ENCODE peak calls at places on chromosomes 1 and 21, in eight cellular contexts. Q is A549, F is ovary, U is tibial nerve, L is transverse colon, J is suprapubic skin, B is H1, W is SK-N-SH. Z is an unnamed sample. For H3K4me1, the result is how much of the 10 kb centered on the place peaks cover.

GRCh38 chr1:53122194-53122846 is 20.1 kb downstream of the SLC1A7 start:
- DNase-seq in B (no peak), Q (no peak), L (no peak), J (no peak), F (no peak), W (peak), U (no peak), Z (no peak)

GRCh38 chr1:3068400-3069361 is at the start of gene PRDM16:
- DNase-seq in F (peak), L (no peak), U (no peak), W (no peak), J (no peak), B (peak), Q (peak), Z (no peak)

GRCh38 chr1:15214507-15214906 is 32.5 kb upstream of the FHAD1 start:
- DNase-seq in W (no peak), F (peak), U (peak), L (peak), J (no peak), B (no peak), Q (no peak), Z (no peak)

GRCh38 chr1:244280221-244280620 is 171.5 kb downstream of the ADSS2 start:
- DNase-seq in B (no peak), L (no peak), J (no peak), U (no peak), Q (no peak), F (no peak), W (no peak), Z (no peak)

GRCh38 chr1:247440001-247440620 is 17.8 kb downstream of the OR2B11 start:
- DNase-seq in W (no peak), F (no peak), L (no peak), J (no peak), Q (no peak), B (no peak), U (no peak), Z (no peak)

GRCh38 chr1:228142616-228143203 is 2.6 kb downstream of the GUK1 start:
- DNase-seq in W (no peak), J (no peak), Q (no peak), L (no peak), F (peak), U (peak), B (no peak), Z (no peak)

GRCh38 chr1:45864124-45864721 is 60.8 kb downstream of the MAST2 start:
- DNase-seq in F (no peak), L (no peak), B (no peak), J (no peak), U (no peak), W (no peak), Q (no peak), Z (no peak)

GRCh38 chr1:23555949-23556640 is 3.2 kb downstream of the ID3 start:
- DNase-seq in L (peak), U (no peak), F (peak), J (no peak), Q (no peak), B (peak), W (no peak), Z (no peak)

GRCh38 chr1:46153228-46153627 is 20.8 kb upstream of the PIK3R3 start:
- DNase-seq in F (no peak), W (no peak), B (no peak), Q (no peak), J (no peak), U (no peak), L (no peak), Z (no peak)

GRCh38 chr1:116377564-116378529 is 4.8 kb downstream of the ATP1A1 start:
- DNase-seq in L (peak), F (peak), B (no peak), U (peak), Q (no peak), J (no peak), W (peak), Z (no peak)

GRCh38 chr1:200022239-200022804 is 5.2 kb upstream of the NR5A2 start:
- DNase-seq in B (no peak), F (no peak), J (no peak), U (no peak), L (no peak), W (no peak), Q (peak), Z (peak)

GRCh38 chr1:28890435-28890834 is 23.9 kb upstream of the EPB41 start:
- DNase-seq in U (no peak), J (no peak), L (no peak), B (no peak), Q (no peak), W (no peak), F (no peak), Z (no peak)

GRCh38 chr1:196105901-196106300 is 502.3 kb downstream of the KCNT2 start:
- DNase-seq in B (no peak), U (no peak), J (no peak), L (no peak), W (no peak), Q (no peak), F (no peak), Z (no peak)

GRCh38 chr1:27382950-27383627 is at the start of gene CD164L2:
- DNase-seq in J (no peak), B (peak), L (peak), W (peak), Q (no peak), U (no peak), F (no peak), Z (no peak)

GRCh38 chr1:235532350-235532749 is 28.1 kb upstream of the B3GALNT2 start:
- DNase-seq in U (no peak), B (no peak), W (no peak), F (no peak), J (no peak), Q (no peak), L (no peak), Z (no peak)

GRCh38 chr1:229781453-229781852 is 155.4 kb downstream of the URB2 start:
- DNase-seq in U (no peak), F (no peak), J (no peak), Q (no peak), L (peak), W (no peak), B (no peak), Z (no peak)

GRCh38 chr21:43370888-43371570 is 55.9 kb downstream of the SIK1 start:
- DNase-seq in Q (no peak), F (no peak), B (no peak), W (no peak), J (no peak), U (no peak), L (no peak), Z (no peak)

GRCh38 chr1:213066363-213066762 is 15.3 kb downstream of the RPS6KC1 start:
- DNase-seq in W (no peak), J (no peak), Q (no peak), L (no peak), U (no peak), F (no peak), B (no peak), Z (no peak)

GRCh38 chr1:181149326-181150000 is 61.0 kb downstream of the IER5 start:
- DNase-seq in F (no peak), L (peak), Q (no peak), U (no peak), B (no peak), J (peak), W (no peak), Z (no peak)

GRCh38 chr21:45556645-45557601 is 14.7 kb upstream of the SLC19A1 start:
- DNase-seq in J (peak), U (no peak), W (peak), Q (no peak), F (peak), B (no peak), L (no peak), Z (no peak)

GRCh38 chr21:45555251-45555556 is 13.0 kb upstream of the SLC19A1 start:
- DNase-seq in Q (no peak), J (no peak), B (no peak), F (peak), W (peak), U (no peak), L (no peak), Z (no peak)

GRCh38 chr21:45557611-45558043 is 15.4 kb upstream of the SLC19A1 start:
- DNase-seq in L (no peak), J (peak), B (no peak), W (no peak), U (no peak), Q (no peak), F (no peak), Z (no peak)

GRCh38 chr21:45555557-45556301 is 13.5 kb upstream of the SLC19A1 start:
- DNase-seq in U (peak), Q (peak), L (peak), B (peak), F (peak), J (peak), W (peak), Z (no peak)

GRCh38 chr21:45556302-45556644 is 14.0 kb upstream of the SLC19A1 start:
- DNase-seq in B (peak), L (no peak), Q (no peak), J (no peak), U (no peak), F (no peak), W (no peak), Z (no peak)
- H3K27ac ChIP-seq in B (no peak), L (peak), Q (no peak), J (no peak), U (peak), F (peak), W (peak), Z (peak)

DNA sequence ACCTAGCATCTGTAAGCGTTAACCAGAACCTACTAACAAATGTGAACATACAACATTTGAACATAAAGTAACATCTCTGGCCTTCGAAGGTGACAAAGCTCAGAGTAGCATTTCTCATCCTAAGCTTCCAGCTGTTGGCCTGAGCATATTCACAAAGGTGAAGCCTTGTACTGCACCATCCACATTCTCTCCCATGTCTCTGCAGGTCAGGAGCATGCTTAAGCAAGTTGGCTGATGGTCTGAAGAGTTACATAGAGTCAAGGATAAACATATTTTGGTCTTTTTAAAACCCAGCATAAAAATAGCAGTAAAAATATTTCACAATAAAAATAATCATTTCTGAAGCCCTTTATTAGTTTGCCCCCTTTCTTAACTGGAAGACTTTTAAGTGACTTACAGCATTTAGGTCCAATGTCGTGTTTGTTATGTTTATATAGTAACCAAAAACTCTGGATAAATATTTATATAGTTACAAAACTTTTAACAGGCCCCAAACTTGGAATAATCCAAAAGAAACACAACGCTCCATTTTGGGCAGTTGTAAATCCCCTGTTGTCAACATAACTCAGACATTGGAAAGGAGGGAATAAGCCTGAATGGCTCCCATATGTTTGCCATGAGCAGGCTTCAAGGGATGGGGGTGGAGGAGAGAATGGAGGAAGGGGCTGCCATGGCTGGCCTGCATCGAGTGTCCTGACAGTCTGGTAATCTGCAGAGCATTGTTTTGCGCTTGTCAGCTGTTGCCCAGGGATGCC is 42.8 kb upstream of the ENAH start:
- DNase-seq in L (no peak), W (peak), J (no peak), U (no peak), F (no peak), B (no peak), Q (no peak), Z (no peak)
- H3K4me1 ChIP-seq in L (under half), W (under half), J (half or more), U (under half), F (under half), B (under half), Q (half or more), Z (under half)

GRCh38 chr1:77319036-77319705 is 37.4 kb downstream of the AK5 start:
- DNase-seq in L (no peak), Q (no peak), F (no peak), J (no peak), B (no peak), U (no peak), W (no peak), Z (no peak)

GRCh38 chr1:77313491-77313890 is 31.7 kb downstream of the AK5 start:
- DNase-seq in F (no peak), W (peak), B (peak), U (no peak), L (no peak), Q (peak), J (no peak), Z (no peak)

GRCh38 chr1:77316966-77317365 is 35.1 kb downstream of the AK5 start:
- DNase-seq in J (no peak), F (no peak), W (no peak), L (no peak), U (no peak), Q (no peak), B (no peak), Z (no peak)

GRCh38 chr1:77316006-77316405 is 34.2 kb downstream of the AK5 start:
- DNase-seq in L (no peak), W (no peak), B (no peak), J (no peak), Q (no peak), F (no peak), U (no peak), Z (no peak)
- TF ChIP-seq EP300 in L (no peak), W (no peak), B (no peak), J (no peak), Q (no peak), F (no peak), U (no peak), Z (no peak)

DNA sequence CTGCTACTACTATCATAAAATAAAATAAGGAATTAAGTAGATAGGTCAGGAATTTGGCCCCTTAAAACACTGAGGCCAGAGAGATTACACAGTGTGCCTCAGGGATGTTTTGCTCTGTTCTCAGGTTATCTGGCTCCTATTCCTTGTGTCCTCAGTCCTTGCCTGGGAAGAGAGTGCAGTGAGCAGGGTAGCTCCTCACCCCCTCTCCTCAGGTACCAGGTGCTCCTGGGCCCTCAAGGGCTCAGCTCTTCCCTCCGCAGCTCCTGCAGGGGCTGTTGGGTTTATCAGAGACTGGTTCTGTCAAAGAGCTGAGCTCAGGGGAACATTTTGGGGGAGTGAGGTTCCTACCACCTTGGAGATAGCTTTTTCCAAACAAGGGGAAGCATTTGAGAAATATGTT is 20.1 kb upstream of the COQ8A start:
- DNase-seq in F (no peak), U (no peak), L (no peak), W (no peak), Q (no peak), B (no peak), J (no peak), Z (no peak)
- H3K27ac ChIP-seq in F (peak), U (no peak), L (no peak), W (no peak), Q (no peak), B (no peak), J (no peak), Z (no peak)

GRCh38 chr1:208524376-208524775 is 280.2 kb upstream of the PLXNA2 start:
- DNase-seq in L (no peak), J (no peak), U (no peak), B (peak), W (no peak), Q (no peak), F (no peak), Z (no peak)
- H3K4me1 ChIP-seq in L (under half), J (under half), U (under half), B (under half), W (under half), Q (under half), F (under half), Z (under half)

GRCh38 chr1:205275133-205275532 is 46.4 kb downstream of the NUAK2 start:
- DNase-seq in W (no peak), U (no peak), F (no peak), Q (no peak), J (no peak), B (no peak), L (peak), Z (no peak)
- TF ChIP-seq EP300 in W (no peak), U (no peak), F (no peak), Q (no peak), J (no peak), B (no peak), L (no peak), Z (no peak)

GRCh38 chr1:22385537-22385936 is 66.1 kb upstream of the ZBTB40 start:
- DNase-seq in Q (no peak), W (no peak), F (no peak), L (no peak), U (no peak), B (no peak), J (no peak), Z (no peak)

GRCh38 chr1:22383526-22384291 is 67.9 kb upstream of the ZBTB40 start:
- DNase-seq in Q (peak), J (no peak), W (no peak), L (no peak), B (no peak), U (no peak), F (no peak), Z (no peak)

GRCh38 chr1:22386774-22387173 is 64.9 kb upstream of the ZBTB40 start:
- DNase-seq in B (no peak), Q (no peak), J (no peak), F (no peak), W (no peak), L (no peak), U (no peak), Z (no peak)

GRCh38 chr1:22387888-22388564 is 63.6 kb upstream of the ZBTB40 start:
- DNase-seq in L (no peak), W (no peak), J (no peak), Q (no peak), U (no peak), B (no peak), F (no peak), Z (no peak)

GRCh38 chr1:22388666-22389455 is 62.8 kb upstream of the ZBTB40 start:
- DNase-seq in W (no peak), J (no peak), B (no peak), U (no peak), L (no peak), F (no peak), Q (no peak), Z (no peak)
- H3K27ac ChIP-seq in W (no peak), J (peak), B (no peak), U (no peak), L (no peak), F (no peak), Q (no peak), Z (no peak)

GRCh38 chr1:223729906-223730305 is 17.6 kb downstream of the CAPN2 start:
- DNase-seq in L (no peak), B (no peak), J (no peak), U (no peak), W (no peak), F (no peak), Q (no peak), Z (no peak)
- H3K4me1 ChIP-seq in L (half or more), B (under half), J (half or more), U (half or more), W (half or more), F (under half), Q (half or more), Z (half or more)

Z was measured in esophagus muscularis mucosa.